ENCODE peak calls at places on chromosomes 12 and 14, in five cellular contexts. G, Q, Y, W and C are unnamed samples.

GRCh38 chr12:24864796-24865125 is 84.1 kb downstream of the BCAT1 start:
- DNase-seq in G (no peak), Q (no peak), Y (no peak), W (no peak), C (no peak)

GRCh38 chr12:94768398-94769039 is 118.2 kb upstream of the TMCC3 start:
- DNase-seq in G (no peak), Q (no peak), Y (no peak), W (no peak), C (no peak)

GRCh38 chr12:2805146-2805525 is 7.3 kb upstream of the ITFG2 start:
- DNase-seq in G (no peak), Q (no peak), Y (no peak), W (no peak), C (no peak)

GRCh38 chr14:100835278-100836052 is 9.5 kb downstream of the MEG3 start:
- DNase-seq in G (no peak), Q (no peak), Y (no peak), W (no peak), C (no peak)

GRCh38 chr12:25328082-25328712 is 77.5 kb upstream of the KRAS start:
- DNase-seq in G (no peak), Q (no peak), Y (no peak), W (no peak), C (peak)

GRCh38 chr14:38989917-38990546 is 113.0 kb downstream of the SEC23A start:
- DNase-seq in G (no peak), Q (no peak), Y (no peak), W (no peak), C (no peak)

GRCh38 chr12:120366341-120366705 is 2.6 kb downstream of the MSI1 start:
- DNase-seq in G (no peak), Q (no peak), Y (no peak), W (peak), C (no peak)

GRCh38 chr12:55983229-55983849 is 9.5 kb downstream of the RAB5B start:
- DNase-seq in G (no peak), Q (no peak), Y (no peak), W (no peak), C (no peak)

GRCh38 chr12:39764944-39765560 is 145.4 kb upstream of the ABCD2 start:
- DNase-seq in G (no peak), Q (peak), Y (no peak), W (no peak), C (peak)

GRCh38 chr12:81206425-81206824 is 128.5 kb downstream of the ACSS3 start:
- DNase-seq in G (no peak), Q (peak), Y (no peak), W (no peak), C (no peak)

GRCh38 chr14:75657331-75657730 is 3.3 kb downstream of the ERG28 start:
- DNase-seq in G (no peak), Q (no peak), Y (no peak), W (no peak), C (no peak)

GRCh38 chr14:75046275-75046674 is 5.0 kb downstream of the MLH3 start:
- DNase-seq in G (no peak), Q (peak), Y (no peak), W (no peak), C (no peak)

GRCh38 chr12:79773896-79774295 is 83.1 kb upstream of the PAWR start:
- DNase-seq in G (no peak), Q (no peak), Y (no peak), W (no peak), C (no peak)

GRCh38 chr12:23670684-23671083 is 278.8 kb downstream of the SOX5 start:
- DNase-seq in G (no peak), Q (no peak), Y (no peak), W (no peak), C (no peak)

GRCh38 chr12:27521066-27521465 is 2.9 kb upstream of the PPFIBP1 start:
- DNase-seq in G (no peak), Q (peak), Y (no peak), W (peak), C (no peak)

GRCh38 chr12:53219116-53219955 is 12.3 kb upstream of the ITGB7 start:
- DNase-seq in G (no peak), Q (no peak), Y (no peak), W (peak), C (no peak)

GRCh38 chr14:47674546-47675238 is 713 bp downstream of the MDGA2 start:
- DNase-seq in G (no peak), Q (peak), Y (no peak), W (peak), C (no peak)

GRCh38 chr14:90703841-90704240 is 112.4 kb downstream of the TTC7B start:
- DNase-seq in G (no peak), Q (no peak), Y (no peak), W (no peak), C (no peak)

GRCh38 chr12:117044790-117045174 is 54.4 kb downstream of the TESC start:
- DNase-seq in G (no peak), Q (no peak), Y (no peak), W (no peak), C (no peak)

GRCh38 chr14:49550284-49551184 is 35.6 kb downstream of the RPS29 start:
- DNase-seq in G (no peak), Q (peak), Y (no peak), W (no peak), C (peak)

GRCh38 chr14:89748004-89748403 is 206.5 kb downstream of the EFCAB11 start:
- DNase-seq in G (no peak), Q (no peak), Y (no peak), W (no peak), C (no peak)

GRCh38 chr14:99330316-99331240 is 58.6 kb upstream of the BCL11B start:
- DNase-seq in G (peak), Q (no peak), Y (no peak), W (peak), C (no peak)

GRCh38 chr12:6367969-6368892 is 7.1 kb downstream of the SCNN1A start:
- DNase-seq in G (no peak), Q (no peak), Y (no peak), W (no peak), C (no peak)

GRCh38 chr12:31928246-31929139 is 30.7 kb upstream of the RESF1 start:
- DNase-seq in G (no peak), Q (no peak), Y (no peak), W (no peak), C (no peak)

GRCh38 chr14:91892918-91893527 is 25.7 kb upstream of the TC2N start:
- DNase-seq in G (no peak), Q (peak), Y (no peak), W (peak), C (peak)

GRCh38 chr14:60294670-60295069 is 45.6 kb downstream of the PPM1A start:
- DNase-seq in G (no peak), Q (no peak), Y (no peak), W (no peak), C (no peak)

GRCh38 chr12:100987552-100988277 is 193.1 kb downstream of the ANO4 start:
- DNase-seq in G (no peak), Q (peak), Y (no peak), W (peak), C (peak)
- TF ChIP-seq CTCF in G (peak), Q (peak), Y (no peak), W (peak), C (no peak)

GRCh38 chr12:15154108-15154507 is 67.1 kb downstream of the RERG start:
- DNase-seq in G (no peak), Q (no peak), Y (no peak), W (no peak), C (no peak)

GRCh38 chr12:15155271-15155670 is 65.9 kb downstream of the RERG start:
- DNase-seq in G (no peak), Q (no peak), Y (no peak), W (no peak), C (peak)

GRCh38 chr12:15152456-15152855 is 68.8 kb downstream of the RERG start:
- DNase-seq in G (no peak), Q (no peak), Y (peak), W (no peak), C (no peak)

GRCh38 chr12:15151141-15152091 is 69.8 kb downstream of the RERG start:
- DNase-seq in G (no peak), Q (peak), Y (no peak), W (no peak), C (peak)

GRCh38 chr12:15152864-15153263 is 68.4 kb downstream of the RERG start:
- DNase-seq in G (no peak), Q (no peak), Y (no peak), W (no peak), C (peak)
- H3K27ac ChIP-seq in G (no peak), Q (no peak), Y (peak), W (no peak), C (no peak)

GRCh38 chr14:94376108-94376975 is 12.1 kb downstream of the SERPINA1 start:
- DNase-seq in G (peak), Q (no peak), Y (peak), W (peak), C (no peak)
- TF ChIP-seq CTCF in G (peak), Q (no peak), Y (no peak), W (peak), C (no peak)

GRCh38 chr12:57092529-57092862 is 3.6 kb downstream of the NAB2 start:
- DNase-seq in G (no peak), Q (no peak), Y (no peak), W (no peak), C (no peak)

GRCh38 chr12:57090924-57091632 is 2.2 kb downstream of the NAB2 start:
- DNase-seq in G (peak), Q (no peak), Y (peak), W (no peak), C (no peak)

GRCh38 chr12:57090456-57090855 is 1.5 kb downstream of the NAB2 start:
- DNase-seq in G (no peak), Q (no peak), Y (no peak), W (no peak), C (no peak)

GRCh38 chr12:57092876-57093411 is 4.0 kb downstream of the NAB2 start:
- DNase-seq in G (no peak), Q (no peak), Y (no peak), W (no peak), C (no peak)

GRCh38 chr12:57091633-57092528 is 3.0 kb downstream of the NAB2 start:
- DNase-seq in G (no peak), Q (no peak), Y (no peak), W (no peak), C (no peak)
- H3K27ac ChIP-seq in G (no peak), Q (no peak), Y (peak), W (no peak), C (peak)